ENCODE peak calls at places on chromosomes 1 and 21, in four cellular contexts. Q is aorta, K is HCT116, A is endodermal cell. E is an unnamed sample.

GRCh38 chr21:34936299-34936698 is 112.8 kb downstream of the RUNX1 start:
- DNase-seq in Q (no peak), K (no peak), A (no peak), E (no peak)

GRCh38 chr1:46285730-46286477 is 17.5 kb downstream of the LRRC41 start:
- DNase-seq in Q (no peak), K (no peak), A (peak; percentile 60), E (no peak)

GRCh38 chr1:202251424-202252256 is 58.0 kb downstream of the LGR6 start:
- DNase-seq in Q (no peak), K (no peak), A (peak; percentile 42), E (peak; percentile 7)

GRCh38 chr1:46650491-46650890 is 17.7 kb downstream of the ATPAF1 start:
- DNase-seq in K (no peak), Q (no peak), A (no peak), E (no peak)

GRCh38 chr1:119531606-119532323 is 24.8 kb downstream of the HSD3B1 start:
- DNase-seq in A (no peak), K (no peak), Q (no peak), E (no peak)

GRCh38 chr1:19372602-19373001 is 60.5 kb downstream of the SLC66A1 start:
- DNase-seq in A (no peak), Q (no peak), K (no peak), E (no peak)

GRCh38 chr21:34702341-34702807 is 33.6 kb downstream of the CLIC6 start:
- DNase-seq in Q (peak; percentile 88), K (no peak), A (peak; percentile 28), E (no peak)

GRCh38 chr1:155607708-155608107 is 2.3 kb upstream of the MSTO1 start:
- DNase-seq in Q (no peak), K (no peak), A (no peak), E (no peak)

GRCh38 chr1:65615859-65616258 is 176.8 kb upstream of the PDE4B start:
- DNase-seq in K (no peak), A (no peak), Q (no peak), E (no peak)

GRCh38 chr1:225422033-225422605 is 5.7 kb downstream of the LBR start:
- DNase-seq in Q (no peak), A (no peak), K (no peak), E (no peak)

DNA sequence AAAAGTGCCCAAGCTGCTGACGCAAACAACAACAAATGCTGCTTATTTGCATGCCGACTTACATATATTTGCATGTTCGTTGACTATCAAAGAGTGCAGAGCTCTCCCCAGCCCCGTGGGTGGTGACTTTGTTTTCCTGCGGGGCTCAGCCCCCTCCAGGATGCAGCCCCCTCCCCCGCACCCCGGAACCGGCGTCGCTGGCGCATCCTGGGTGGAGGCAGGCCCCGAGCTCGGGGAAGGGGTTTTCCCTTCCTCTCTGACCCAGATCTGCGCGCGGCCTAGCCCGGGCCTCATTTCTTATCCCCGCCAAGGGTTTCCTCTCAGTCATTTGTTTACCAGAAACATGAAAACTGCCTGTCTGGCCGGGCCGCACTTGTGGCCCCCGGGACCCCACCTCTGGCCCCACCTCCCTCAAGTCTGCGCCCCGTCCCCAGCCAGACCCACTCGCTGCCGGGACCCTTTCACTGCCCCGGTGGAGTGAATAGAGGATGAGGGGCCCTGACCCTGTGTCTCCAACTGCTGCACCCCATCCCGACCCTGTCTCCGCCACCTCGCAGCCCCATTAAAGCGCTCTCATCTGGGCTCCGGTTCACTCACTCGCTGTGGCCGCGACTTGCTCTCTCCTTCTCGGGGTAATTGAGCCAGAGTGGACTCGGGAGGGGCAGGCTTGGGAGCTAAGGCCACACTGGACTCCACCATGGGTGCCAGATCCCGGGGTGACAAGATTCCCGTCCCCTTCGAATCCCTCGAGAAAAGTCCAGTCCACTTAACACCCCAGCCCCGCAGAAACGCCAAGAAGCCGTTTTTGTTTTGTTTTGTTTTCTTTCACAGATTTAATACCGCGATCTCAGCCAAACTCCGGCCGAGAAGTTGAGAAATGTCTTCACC is 5.4 kb downstream of the TNFRSF25 start:
- DNase-seq in A (no peak), K (no peak), Q (no peak), E (no peak)
- H3K4me3 ChIP-seq in A (no peak overlapping the region), K (no peak overlapping the region), Q (no peak overlapping the region), E (no peak overlapping the region)

GRCh38 chr21:41713495-41714281 is 53.2 kb downstream of the RIPK4 start:
- DNase-seq in A (no peak), K (no peak), Q (no peak), E (peak; percentile 76)

GRCh38 chr21:41711416-41712023 is 55.3 kb downstream of the RIPK4 start:
- DNase-seq in Q (peak; percentile 47), K (no peak), A (no peak), E (no peak)

GRCh38 chr21:41710823-41711160 is 56.1 kb downstream of the RIPK4 start:
- DNase-seq in A (no peak), K (no peak), Q (no peak), E (no peak)

GRCh38 chr21:41712201-41712600 is 54.7 kb downstream of the RIPK4 start:
- DNase-seq in A (peak; percentile 85), K (no peak), Q (peak; percentile 62), E (no peak)

DNA sequence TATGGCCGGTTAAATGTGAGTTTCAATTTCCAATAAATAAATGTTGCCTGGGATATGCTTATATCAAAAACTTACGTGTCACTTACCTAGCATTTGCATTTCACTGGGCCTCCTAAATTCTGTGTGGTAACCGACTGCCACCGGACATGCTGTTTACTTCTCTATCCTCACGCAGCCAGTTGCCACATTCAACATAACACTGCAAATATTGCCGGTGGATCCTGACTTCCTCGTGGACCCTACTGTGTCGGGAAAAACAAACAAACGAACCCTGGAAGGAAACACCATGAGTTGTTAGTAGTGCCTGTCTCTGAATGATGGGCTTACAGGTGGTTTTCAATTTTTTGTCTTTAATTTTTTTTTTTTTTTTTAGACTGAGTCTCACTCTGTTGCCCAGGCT is 54.1 kb downstream of the RIPK4 start:
- DNase-seq in A (no peak), Q (no peak), K (no peak), E (no peak)
- H3K4me3 ChIP-seq in A (peak overlapping the region; percentile 76), Q (no peak overlapping the region), K (no peak overlapping the region), E (no peak overlapping the region)

GRCh38 chr1:24203404-24203803 is 16.3 kb upstream of the IFNLR1 start:
- DNase-seq in A (no peak), K (peak; percentile 18), Q (no peak), E (no peak)
- H3K4me3 ChIP-seq in A (no peak overlapping the region), K (no peak overlapping the region), Q (no peak overlapping the region), E (no peak overlapping the region)

GRCh38 chr1:27632387-27633297 is 2.3 kb downstream of the FGR start:
- DNase-seq in K (no peak), A (no peak), Q (no peak), E (no peak)
- H3K4me3 ChIP-seq in K (no peak overlapping the region), A (no peak overlapping the region), Q (no peak overlapping the region), E (no peak overlapping the region)

GRCh38 chr21:44927587-44928461 is 7.1 kb upstream of the ITGB2 start:
- DNase-seq in Q (peak; percentile 79), A (peak; percentile 86), K (no peak), E (peak; percentile 25)

GRCh38 chr21:44927259-44927586 is 6.5 kb upstream of the ITGB2 start:
- DNase-seq in K (no peak), A (no peak), Q (peak; percentile 71), E (no peak)

GRCh38 chr21:44925027-44925755 is 4.5 kb upstream of the ITGB2 start:
- DNase-seq in K (no peak), A (no peak), Q (no peak), E (no peak)

GRCh38 chr21:44924611-44925010 is 3.9 kb upstream of the ITGB2 start:
- DNase-seq in K (no peak), Q (no peak), A (peak; percentile 17), E (no peak)

DNA sequence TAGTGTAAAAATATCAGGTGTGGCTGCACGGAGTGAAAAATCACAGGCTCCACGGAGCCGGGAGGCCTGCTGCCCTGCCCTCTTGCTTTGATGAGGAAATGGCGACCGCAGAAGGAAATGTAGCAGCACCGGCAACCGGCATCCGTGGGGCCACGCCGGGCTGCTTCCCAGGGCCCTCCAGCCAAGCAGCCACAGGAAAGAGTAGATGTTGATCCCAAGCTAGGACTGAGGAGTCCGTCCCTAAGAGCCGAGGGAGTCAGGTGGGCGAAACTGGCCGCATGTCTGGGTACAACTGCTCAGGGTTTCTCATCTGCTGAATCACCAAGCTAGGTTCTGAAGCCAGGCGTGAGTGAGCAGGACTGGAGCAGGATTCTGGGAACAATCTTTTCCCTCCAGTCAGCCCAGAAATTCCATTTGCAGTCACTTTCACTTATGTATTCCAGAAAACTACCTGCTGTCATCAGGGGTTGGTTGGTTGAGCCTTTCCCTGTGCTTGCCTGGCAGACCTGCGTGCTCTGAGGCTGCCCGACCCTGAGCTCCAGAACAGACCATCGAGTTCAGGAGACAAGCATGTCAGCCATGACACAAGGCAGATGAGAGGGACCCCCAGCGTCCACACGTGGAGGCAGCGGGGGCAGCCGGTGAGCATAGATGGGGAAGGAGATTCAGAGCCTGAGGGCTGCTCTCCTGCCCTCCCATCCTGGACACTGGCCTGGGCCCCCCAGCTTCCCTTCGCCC is 5.8 kb upstream of the ITGB2 start:
- DNase-seq in Q (peak; percentile 75), A (peak; percentile 54), K (no peak), E (no peak)
- H3K4me3 ChIP-seq in Q (no peak overlapping the region), A (no peak overlapping the region), K (no peak overlapping the region), E (no peak overlapping the region)